ENCODE peak calls at places on chromosomes 16 and 17, in ten cellular contexts. E, F, Y, M, Z, X, A, R, W and O are unnamed samples.
A peak's percentile ranks its signal among the peaks of the same experiment; 100 is the strongest.

GRCh38 chr16:19896951-19897350 is 12.3 kb upstream of the GPRC5B start:
- DNase-seq in E (no peak), F (no peak), Y (no peak), M (no peak), Z (no peak), X (no peak), A (no peak), R (no peak), W (no peak), O (no peak)

GRCh38 chr16:30010817-30011504 is at the start of gene DOC2A:
- DNase-seq in E (peak; percentile 85), F (no peak), Y (no peak), M (no peak), Z (no peak), X (no peak), A (no peak), R (no peak), W (no peak), O (no peak)

GRCh38 chr17:7652659-7653343 is 2.1 kb downstream of the ATP1B2 start:
- DNase-seq in E (no peak), F (no peak), Y (no peak), M (no peak), Z (no peak), X (no peak), A (no peak), R (no peak), W (no peak), O (no peak)

GRCh38 chr17:73498176-73498575 is 146.1 kb downstream of the SDK2 start:
- DNase-seq in E (no peak), F (no peak), Y (no peak), M (no peak), Z (no peak), X (no peak), A (no peak), R (no peak), W (no peak), O (no peak)

GRCh38 chr17:55852734-55853133 is 101.9 kb downstream of the PCTP start:
- DNase-seq in E (no peak), F (no peak), Y (no peak), M (no peak), Z (no peak), X (no peak), A (no peak), R (no peak), W (no peak), O (no peak)

GRCh38 chr17:897970-898619 is 81.5 kb downstream of the NXN start:
- DNase-seq in E (peak; percentile 81), F (no peak), Y (no peak), M (no peak), Z (no peak), X (no peak), A (no peak), R (no peak), W (no peak), O (no peak)

GRCh38 chr17:59695943-59696681 is 11.1 kb downstream of the PTRH2 start:
- DNase-seq in E (no peak), F (no peak), Y (peak; percentile 36), M (peak; percentile 65), Z (no peak), X (no peak), A (no peak), R (no peak), W (no peak), O (no peak)

GRCh38 chr17:17243163-17243562 is 6.2 kb upstream of the FLCN start:
- DNase-seq in E (no peak), F (no peak), Y (no peak), M (no peak), Z (no peak), X (no peak), A (no peak), R (no peak), W (no peak), O (no peak)

GRCh38 chr16:10114411-10114810 is 67.8 kb downstream of the GRIN2A start:
- DNase-seq in E (no peak), F (no peak), Y (no peak), M (no peak), Z (no peak), X (no peak), A (peak; percentile 41), R (peak; percentile 22), W (no peak), O (no peak)

GRCh38 chr17:78044280-78044835 is 84.2 kb downstream of the TMC6 start:
- DNase-seq in E (no peak), F (no peak), Y (no peak), M (no peak), Z (no peak), X (no peak), A (no peak), R (no peak), W (no peak), O (no peak)

GRCh38 chr17:75182319-75182568 is 515 bp downstream of the SUMO2 start:
- DNase-seq in E (no peak), F (no peak), Y (no peak), M (no peak), Z (no peak), X (no peak), A (no peak), R (no peak), W (no peak), O (no peak)

GRCh38 chr16:1800703-1801102 is 7.2 kb upstream of the IGFALS start:
- DNase-seq in E (no peak), F (no peak), Y (no peak), M (no peak), Z (no peak), X (no peak), A (no peak), R (no peak), W (no peak), O (no peak)

DNA sequence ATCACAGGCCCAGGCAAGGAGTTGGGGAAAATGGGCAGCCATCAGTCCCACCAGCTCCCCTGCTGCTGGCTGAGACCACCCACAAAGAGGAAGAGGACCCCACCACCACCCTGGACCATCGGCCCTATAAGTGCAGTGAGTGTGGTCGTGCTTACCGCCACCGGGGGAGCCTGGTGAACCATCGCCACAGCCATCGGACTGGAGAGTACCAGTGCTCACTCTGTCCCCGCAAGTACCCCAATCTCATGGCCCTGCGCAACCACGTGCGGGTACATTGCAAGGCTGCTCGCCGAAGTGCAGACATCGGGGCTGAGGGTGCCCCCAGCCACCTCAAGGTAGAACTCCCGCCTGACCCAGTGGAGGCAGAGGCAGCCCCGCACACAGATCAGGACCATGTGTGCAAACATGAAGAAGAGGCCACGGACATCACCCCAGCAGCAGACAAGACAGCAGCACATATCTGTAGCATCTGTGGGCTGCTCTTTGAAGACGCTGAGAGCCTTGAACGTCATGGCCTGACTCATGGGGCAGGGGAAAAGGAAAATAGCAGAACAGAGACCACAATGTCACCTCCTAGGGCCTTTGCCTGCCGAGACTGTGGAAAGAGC is 3.5 kb downstream of the ZNF646 start:
- DNase-seq in E (no peak), F (no peak), Y (no peak), M (no peak), Z (no peak), X (no peak), A (no peak), R (no peak), W (no peak), O (no peak)
- TF ChIP-seq CTCF in E (peak; percentile 44), F (peak; percentile 30), Y (no peak), M (no peak), Z (no peak), X (no peak), A (no peak), R (no peak), W (no peak), O (no peak)

GRCh38 chr17:42702446-42702845 is 20.1 kb downstream of the CNTNAP1 start:
- DNase-seq in E (no peak), F (no peak), Y (no peak), M (no peak), Z (no peak), X (no peak), A (no peak), R (no peak), W (no peak), O (no peak)
- H3K36me3 ChIP-seq in E (peaks cover 25% of the 10 kb centered on the region), F (peaks cover 4% of the 10 kb centered on the region), Y (peaks cover 37% of the 10 kb centered on the region), M (peaks cover 20% of the 10 kb centered on the region), Z (peaks cover 87% of the 10 kb centered on the region), X (peaks cover 71% of the 10 kb centered on the region), A (peaks cover 85% of the 10 kb centered on the region), R (peaks cover 12% of the 10 kb centered on the region), W (peaks cover 53% of the 10 kb centered on the region), O (peaks cover 31% of the 10 kb centered on the region)

GRCh38 chr17:72487731-72488325 is 367.0 kb downstream of the SOX9 start:
- DNase-seq in E (peak; percentile 51), F (no peak), Y (no peak), M (no peak), Z (no peak), X (no peak), A (no peak), R (no peak), W (no peak), O (no peak)
- H3K4me3 ChIP-seq in E (no peak overlapping the region), F (no peak overlapping the region), Y (no peak overlapping the region), M (no peak overlapping the region), Z (no peak overlapping the region), X (no peak overlapping the region), A (no peak overlapping the region), R (no peak overlapping the region), W (no peak overlapping the region), O (no peak overlapping the region)

GRCh38 chr16:12904041-12904671 is 2.8 kb downstream of the SHISA9 start:
- DNase-seq in E (peak; percentile 76), F (no peak), Y (no peak), M (no peak), Z (no peak), X (no peak), A (no peak), R (no peak), W (no peak), O (no peak)

GRCh38 chr16:12906271-12906670 is 4.9 kb downstream of the SHISA9 start:
- DNase-seq in E (no peak), F (no peak), Y (no peak), M (no peak), Z (no peak), X (no peak), A (no peak), R (no peak), W (no peak), O (no peak)

GRCh38 chr16:12903325-12904040 is 2.1 kb downstream of the SHISA9 start:
- DNase-seq in E (peak; percentile 78), F (no peak), Y (no peak), M (no peak), Z (no peak), X (no peak), A (no peak), R (no peak), W (no peak), O (no peak)

GRCh38 chr16:12906765-12907516 is 5.5 kb downstream of the SHISA9 start:
- DNase-seq in E (no peak), F (no peak), Y (no peak), M (no peak), Z (no peak), X (no peak), A (no peak), R (no peak), W (no peak), O (no peak)

DNA sequence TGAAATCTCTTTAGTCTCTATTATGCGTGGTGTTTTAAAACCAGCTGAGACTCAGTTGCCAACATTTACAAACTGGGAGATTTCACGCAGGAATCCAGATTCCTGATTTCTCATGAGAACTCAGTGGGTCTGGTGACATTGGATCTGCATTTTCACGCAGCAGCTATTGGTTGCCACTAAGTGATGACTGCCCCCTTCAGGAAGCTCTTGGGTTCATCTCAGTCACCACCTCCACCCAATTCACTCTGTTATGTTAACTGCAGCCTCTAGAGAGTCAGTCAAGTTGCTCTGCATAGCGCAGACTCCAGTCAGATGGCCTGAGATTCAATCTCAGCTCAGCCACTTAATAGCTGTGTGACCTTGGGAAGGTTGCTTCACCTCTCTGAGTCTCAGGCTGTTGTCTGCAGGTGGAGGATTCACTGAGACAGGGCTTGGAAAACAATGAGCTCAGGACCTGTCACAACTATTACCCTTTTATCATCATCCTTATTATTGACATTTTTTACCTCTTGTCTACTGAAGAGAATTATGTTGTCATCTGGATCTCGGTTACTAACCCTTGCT is 6.4 kb downstream of the SHISA9 start:
- DNase-seq in E (peak; percentile 80), F (no peak), Y (no peak), M (no peak), Z (no peak), X (no peak), A (no peak), R (no peak), W (no peak), O (no peak)
- TF ChIP-seq CTCF in E (peak; percentile 77), F (peak; percentile 23), Y (no peak), M (no peak), Z (no peak), X (no peak), A (no peak), R (peak; percentile 7), W (no peak), O (peak; percentile 7)